ENCODE peak calls at places on chromosomes 11 and 22, in six cellular contexts. One of them, this sample, is unnamed.

GRCh38 chr11:71565263-71565662 is at the start of gene KRTAP5-10:
- DNase-seq in Peyer's patch: no peak
- DNase-seq in tibial artery: no peak
- DNase-seq in MM.1S: no peak
- DNase-seq in kidney: no peak
- DNase-seq in bronchial epithelial cell: no peak
- DNase-seq in this sample: no peak

GRCh38 chr11:125079878-125080530 is 16.9 kb downstream of the SLC37A2 start:
- DNase-seq in tibial artery: no peak
- DNase-seq in Peyer's patch: no peak
- DNase-seq in kidney: no peak
- DNase-seq in bronchial epithelial cell: no peak
- DNase-seq in MM.1S: no peak
- DNase-seq in this sample: no peak

GRCh38 chr11:35316161-35316560 is 103.2 kb downstream of the SLC1A2 start:
- DNase-seq in bronchial epithelial cell: no peak
- DNase-seq in MM.1S: no peak
- DNase-seq in Peyer's patch: no peak
- DNase-seq in kidney: no peak
- DNase-seq in tibial artery: no peak
- DNase-seq in this sample: no peak

GRCh38 chr11:8068605-8069221 is 12.3 kb upstream of the TUB start:
- DNase-seq in bronchial epithelial cell: no peak
- DNase-seq in kidney: peak
- DNase-seq in Peyer's patch: no peak
- DNase-seq in tibial artery: peak
- DNase-seq in MM.1S: no peak
- DNase-seq in this sample: no peak

GRCh38 chr11:69156673-69157155 is 979 bp downstream of the SMIM38 start:
- DNase-seq in MM.1S: no peak
- DNase-seq in bronchial epithelial cell: peak
- DNase-seq in tibial artery: no peak
- DNase-seq in kidney: no peak
- DNase-seq in Peyer's patch: no peak
- DNase-seq in this sample: no peak

GRCh38 chr11:13337986-13338436 is 60.4 kb downstream of the BMAL1 start:
- DNase-seq in kidney: no peak
- DNase-seq in tibial artery: no peak
- DNase-seq in bronchial epithelial cell: no peak
- DNase-seq in Peyer's patch: no peak
- DNase-seq in MM.1S: peak
- DNase-seq in this sample: peak

GRCh38 chr11:120403966-120404365 is 67.8 kb downstream of the ARHGEF12 start:
- DNase-seq in Peyer's patch: no peak
- DNase-seq in kidney: no peak
- DNase-seq in bronchial epithelial cell: no peak
- DNase-seq in tibial artery: no peak
- DNase-seq in MM.1S: no peak
- DNase-seq in this sample: no peak

GRCh38 chr11:115500547-115501503 is 3.4 kb downstream of the CADM1 start:
- DNase-seq in MM.1S: peak
- DNase-seq in Peyer's patch: no peak
- DNase-seq in bronchial epithelial cell: no peak
- DNase-seq in tibial artery: no peak
- DNase-seq in kidney: no peak
- DNase-seq in this sample: no peak

GRCh38 chr11:57237204-57237681 is at the start of gene APLNR:
- DNase-seq in Peyer's patch: no peak
- DNase-seq in tibial artery: no peak
- DNase-seq in MM.1S: no peak
- DNase-seq in kidney: no peak
- DNase-seq in bronchial epithelial cell: no peak
- DNase-seq in this sample: no peak

GRCh38 chr11:12674571-12674935 is 332 bp downstream of the TEAD1 start:
- DNase-seq in MM.1S: peak
- DNase-seq in Peyer's patch: no peak
- DNase-seq in bronchial epithelial cell: no peak
- DNase-seq in kidney: no peak
- DNase-seq in tibial artery: no peak
- DNase-seq in this sample: no peak

GRCh38 chr11:3995949-3996554 is 98.5 kb upstream of the RRM1 start:
- DNase-seq in Peyer's patch: no peak
- DNase-seq in tibial artery: no peak
- DNase-seq in kidney: no peak
- DNase-seq in bronchial epithelial cell: peak
- DNase-seq in MM.1S: no peak
- DNase-seq in this sample: no peak

GRCh38 chr11:83706581-83706980 is 420.4 kb upstream of the CCDC90B start:
- DNase-seq in MM.1S: no peak
- DNase-seq in kidney: no peak
- DNase-seq in bronchial epithelial cell: no peak
- DNase-seq in Peyer's patch: no peak
- DNase-seq in tibial artery: no peak
- DNase-seq in this sample: no peak

GRCh38 chr22:41568811-41569210 is 8.0 kb downstream of the CSDC2 start:
- DNase-seq in bronchial epithelial cell: no peak
- DNase-seq in kidney: no peak
- DNase-seq in Peyer's patch: peak
- DNase-seq in tibial artery: peak
- DNase-seq in MM.1S: no peak
- DNase-seq in this sample: no peak

GRCh38 chr11:113681282-113681681 is 24.8 kb downstream of the TMPRSS5 start:
- DNase-seq in tibial artery: no peak
- DNase-seq in bronchial epithelial cell: no peak
- DNase-seq in MM.1S: no peak
- DNase-seq in Peyer's patch: no peak
- DNase-seq in kidney: no peak
- DNase-seq in this sample: no peak

GRCh38 chr22:37511368-37512104 is 7.7 kb downstream of the CARD10 start:
- DNase-seq in Peyer's patch: peak
- DNase-seq in kidney: no peak
- DNase-seq in tibial artery: no peak
- DNase-seq in MM.1S: no peak
- DNase-seq in bronchial epithelial cell: no peak
- DNase-seq in this sample: no peak

GRCh38 chr11:110894224-110894623 is 182.0 kb upstream of the ARHGAP20 start:
- DNase-seq in bronchial epithelial cell: no peak
- DNase-seq in Peyer's patch: no peak
- DNase-seq in kidney: no peak
- DNase-seq in tibial artery: no peak
- DNase-seq in MM.1S: no peak
- DNase-seq in this sample: no peak

GRCh38 chr22:49097966-49098365 is 729.7 kb downstream of the BRD1 start:
- DNase-seq in Peyer's patch: no peak
- DNase-seq in kidney: peak
- DNase-seq in MM.1S: no peak
- DNase-seq in tibial artery: no peak
- DNase-seq in bronchial epithelial cell: no peak
- DNase-seq in this sample: no peak

GRCh38 chr11:134333312-134333711 is 1.5 kb downstream of the GLB1L2 start:
- DNase-seq in Peyer's patch: no peak
- DNase-seq in kidney: no peak
- DNase-seq in MM.1S: no peak
- DNase-seq in bronchial epithelial cell: no peak
- DNase-seq in tibial artery: no peak
- DNase-seq in this sample: no peak

DNA sequence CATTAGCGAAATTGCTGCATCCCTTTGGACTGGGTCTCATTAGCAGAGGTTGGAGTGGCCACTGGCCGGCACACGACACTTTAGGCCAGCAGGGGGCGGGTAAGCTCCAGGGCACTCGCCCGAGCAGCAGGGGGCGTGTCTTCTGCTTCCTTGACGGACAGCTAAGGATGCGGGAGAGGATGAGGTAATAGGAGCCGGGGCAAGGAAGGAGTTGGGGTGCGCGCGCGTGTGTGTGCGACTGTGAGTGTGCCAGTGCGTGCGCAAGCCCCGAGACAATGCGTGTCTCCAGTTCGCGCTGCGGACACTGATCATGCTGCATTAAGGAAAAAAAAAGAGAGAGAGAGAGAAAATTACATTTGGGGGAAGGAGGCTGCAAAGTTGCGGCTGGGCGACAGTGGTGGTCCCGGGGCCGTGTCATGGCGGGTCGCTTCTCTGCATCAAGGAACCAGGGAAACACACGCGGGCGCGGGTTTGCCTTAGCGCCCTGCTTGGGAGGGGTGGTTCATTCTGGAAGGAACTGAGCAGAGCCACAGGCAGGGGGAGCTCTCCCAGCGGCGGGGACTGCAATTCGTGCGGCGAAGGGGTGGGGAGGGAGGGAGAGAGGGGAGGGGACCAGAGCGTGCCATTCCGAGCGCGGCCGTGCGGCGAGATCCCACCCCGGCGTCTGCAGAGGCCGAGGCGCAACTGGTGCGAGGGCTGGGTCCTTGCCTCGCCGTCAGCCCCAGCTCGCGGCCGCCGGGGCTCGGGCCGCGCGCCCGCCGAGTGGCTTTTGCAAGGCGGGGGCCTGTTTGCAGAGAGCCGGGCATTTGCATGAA is at the start of gene DTX4:
- DNase-seq in bronchial epithelial cell: peak
- DNase-seq in kidney: peak
- DNase-seq in MM.1S: peak
- DNase-seq in tibial artery: peak
- DNase-seq in Peyer's patch: peak
- DNase-seq in this sample: peak
- TF ChIP-seq CTCF in bronchial epithelial cell: peak
- TF ChIP-seq CTCF in kidney: peak
- TF ChIP-seq CTCF in MM.1S: peak
- TF ChIP-seq CTCF in tibial artery: peak
- TF ChIP-seq CTCF in Peyer's patch: peak
- TF ChIP-seq CTCF in this sample: peak

DNA sequence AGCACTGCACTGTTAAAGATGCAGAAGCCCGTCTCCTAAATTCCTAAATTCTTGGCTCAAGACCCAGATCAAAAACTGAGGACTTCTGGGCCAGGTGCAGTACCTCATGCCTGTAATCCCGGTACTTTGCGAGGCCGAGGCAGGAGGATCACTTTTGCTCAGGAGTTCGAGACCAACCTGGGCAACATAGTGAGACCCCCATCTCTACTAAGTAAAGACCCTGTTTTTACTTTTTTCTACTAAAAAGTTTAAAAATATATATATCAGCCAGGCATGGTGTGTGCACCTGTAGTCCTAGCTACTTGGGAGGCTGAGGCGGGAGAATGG is 29.7 kb downstream of the PDGFB start:
- DNase-seq in MM.1S: no peak
- DNase-seq in Peyer's patch: no peak
- DNase-seq in kidney: peak
- DNase-seq in bronchial epithelial cell: no peak
- DNase-seq in tibial artery: peak
- DNase-seq in this sample: no peak
- H3K4me3 ChIP-seq in MM.1S: no peak
- H3K4me3 ChIP-seq in Peyer's patch: no peak
- H3K4me3 ChIP-seq in kidney: no peak
- H3K4me3 ChIP-seq in bronchial epithelial cell: no peak
- H3K4me3 ChIP-seq in tibial artery: no peak
- H3K4me3 ChIP-seq in this sample: no peak

GRCh38 chr22:44623771-44624510 is 78.1 kb upstream of the PRR5 start:
- DNase-seq in MM.1S: peak
- DNase-seq in tibial artery: no peak
- DNase-seq in kidney: no peak
- DNase-seq in Peyer's patch: no peak
- DNase-seq in bronchial epithelial cell: peak
- DNase-seq in this sample: no peak
- TF ChIP-seq CTCF in MM.1S: peak
- TF ChIP-seq CTCF in tibial artery: no peak
- TF ChIP-seq CTCF in kidney: no peak
- TF ChIP-seq CTCF in Peyer's patch: no peak
- TF ChIP-seq CTCF in bronchial epithelial cell: peak
- TF ChIP-seq CTCF in this sample: no peak

GRCh38 chr22:39348909-39349505 is 784 bp upstream of the SYNGR1 start:
- DNase-seq in kidney: no peak
- DNase-seq in bronchial epithelial cell: no peak
- DNase-seq in tibial artery: no peak
- DNase-seq in Peyer's patch: no peak
- DNase-seq in MM.1S: no peak
- DNase-seq in this sample: no peak
- H3K4me3 ChIP-seq in kidney: peak
- H3K4me3 ChIP-seq in bronchial epithelial cell: peak
- H3K4me3 ChIP-seq in tibial artery: peak
- H3K4me3 ChIP-seq in Peyer's patch: peak
- H3K4me3 ChIP-seq in MM.1S: peak
- H3K4me3 ChIP-seq in this sample: peak